ENCODE peak calls at places on chromosomes 1 and 21, in ten cellular contexts. X is glutamatergic neuron; I is heart left ventricle; Q is fibroblast of pulmonary artery; R is suprapubic skin; S is NCI-H2171; W is IMR-90; F is stimulated activated CD4-positive, alpha-beta T cell treated with anti-CD3 and anti-CD28 coated beads, Interleukin-4, amount 100 ng/mL, for 4 hours; T is endothelial cell; L is HTR-8/SVneo. O is an unnamed sample.

GRCh38 chr1:215905493-215906095 is 338.5 kb downstream of the KCTD3 start:
- DNase-seq in W (peak; percentile 55), T (no peak), X (no peak), I (no peak), F (no peak), Q (no peak), S (no peak), L (no peak), R (no peak), O (no peak)

GRCh38 chr1:16207318-16208269 is 4.9 kb downstream of the ARHGEF19 start:
- DNase-seq in I (no peak), X (no peak), W (no peak), S (no peak), R (no peak), L (peak; percentile 44), T (no peak), F (no peak), Q (no peak), O (no peak)

GRCh38 chr1:242728696-242729095 is 204.2 kb upstream of the PLD5 start:
- DNase-seq in I (no peak), S (no peak), L (no peak), R (no peak), Q (no peak), X (no peak), T (no peak), F (no peak), W (no peak), O (no peak)

GRCh38 chr1:30719406-30720270 is 3.7 kb downstream of the MATN1 start:
- DNase-seq in W (peak; percentile 50), Q (peak; percentile 65), R (no peak), X (no peak), F (no peak), L (peak; percentile 57), I (peak; percentile 81), T (no peak), S (peak; percentile 70), O (no peak)

GRCh38 chr1:211247921-211248320 is 11.2 kb upstream of the RCOR3 start:
- DNase-seq in T (no peak), I (no peak), S (no peak), F (no peak), Q (peak; percentile 7), W (no peak), X (no peak), L (no peak), R (no peak), O (no peak)

GRCh38 chr1:218339267-218339831 is 5.8 kb upstream of the TGFB2 start:
- DNase-seq in S (no peak), I (no peak), T (no peak), R (no peak), F (no peak), W (peak; percentile 62), X (no peak), Q (peak; percentile 69), L (no peak), O (no peak)

GRCh38 chr1:198056255-198056654 is 100.5 kb upstream of the NEK7 start:
- DNase-seq in T (peak; percentile 35), R (no peak), I (no peak), S (no peak), X (peak; percentile 29), Q (peak; percentile 3), F (no peak), W (no peak), L (no peak), O (no peak)

GRCh38 chr21:42195378-42196031 is 23.4 kb upstream of the ABCG1 start:
- DNase-seq in W (peak; percentile 55), L (no peak), I (no peak), X (no peak), Q (peak; percentile 88), T (no peak), R (no peak), S (no peak), F (no peak), O (peak; percentile 36)

GRCh38 chr21:36881223-36881622 is 85.2 kb downstream of the HLCS start:
- DNase-seq in R (no peak), L (peak; percentile 21), T (no peak), Q (peak; percentile 30), W (peak; percentile 51), F (no peak), S (no peak), X (no peak), I (no peak), O (no peak)